ENCODE peak calls at places on chromosomes 4 and X, in seven cellular contexts. G is IMR-90, T is trophoblast cell, J is mesendoderm, M is H9, Z is mesenchymal stem cell, A is H1. X is an unnamed sample.

GRCh38 chrX:52271212-52271611 is 86.5 kb downstream of the MAGED4 start:
- DNase-seq in T (no peak), Z (peak; percentile 29), G (no peak), J (peak; percentile 53), M (peak; percentile 67), A (peak; percentile 44), X (no peak)

GRCh38 chr4:181687116-181687515 is 556.1 kb upstream of the TENM3 start:
- DNase-seq in Z (no peak), G (peak; percentile 22), T (no peak), A (no peak), M (no peak), J (no peak), X (no peak)

GRCh38 chr4:83932996-83933395 is 397.1 kb downstream of the GPAT3 start:
- DNase-seq in A (no peak), J (no peak), T (no peak), Z (no peak), G (peak; percentile 10), M (no peak), X (no peak)

GRCh38 chr4:158169931-158170690 is 2.7 kb downstream of the GASK1B start:
- DNase-seq in Z (peak; percentile 40), G (peak; percentile 21), T (no peak), J (no peak), A (no peak), M (no peak), X (no peak)

GRCh38 chr4:5199912-5200311 is 148.6 kb downstream of the STK32B start:
- DNase-seq in G (no peak), J (no peak), A (no peak), Z (no peak), M (no peak), T (no peak), X (no peak)

GRCh38 chr4:151408380-151408629 is 671 bp upstream of the FHIP1A start:
- DNase-seq in T (no peak), G (no peak), J (no peak), Z (no peak), A (peak; percentile 57), M (no peak), X (no peak)

GRCh38 chr4:164383187-164384181 is 370.4 kb upstream of the SMIM31 start:
- DNase-seq in M (peak; percentile 65), J (peak; percentile 62), T (no peak), G (peak; percentile 0), Z (peak; percentile 3), A (peak; percentile 79), X (peak; percentile 70)

GRCh38 chrX:115029869-115030564 is 12.6 kb upstream of the IL13RA2 start:
- DNase-seq in T (no peak), Z (no peak), G (no peak), J (no peak), A (no peak), M (no peak), X (no peak)

GRCh38 chr4:53019485-53020382 is 157.6 kb downstream of the RASL11B start:
- DNase-seq in Z (peak; percentile 56), J (no peak), T (peak; percentile 89), A (no peak), G (peak; percentile 71), M (no peak), X (no peak)

GRCh38 chr4:141575884-141576283 is 60.5 kb upstream of the IL15 start:
- DNase-seq in G (no peak), A (no peak), J (no peak), T (no peak), Z (no peak), M (no peak), X (no peak)

GRCh38 chr4:123807866-123808265 is 411.3 kb downstream of the SPRY1 start:
- DNase-seq in J (no peak), M (no peak), Z (no peak), T (no peak), G (no peak), A (no peak), X (no peak)

GRCh38 chr4:181959121-181959520 is 284.1 kb upstream of the TENM3 start:
- DNase-seq in J (peak; percentile 59), M (no peak), G (peak; percentile 89), T (peak; percentile 16), A (no peak), Z (peak; percentile 44), X (no peak)

GRCh38 chr4:152515678-152516077 is 20.2 kb downstream of the FBXW7 start:
- DNase-seq in Z (peak; percentile 29), T (no peak), A (no peak), M (no peak), G (peak; percentile 79), J (no peak), X (no peak)

GRCh38 chr4:79042079-79042674 is 102.9 kb upstream of the PAQR3 start:
- DNase-seq in J (peak; percentile 36), G (peak; percentile 22), M (no peak), T (peak; percentile 19), A (no peak), Z (peak; percentile 47), X (peak; percentile 26)

GRCh38 chrX:129779747-129780146 is at the start of gene SASH3:
- DNase-seq in A (no peak), Z (no peak), M (no peak), G (no peak), J (no peak), T (no peak), X (no peak)

GRCh38 chr4:98905834-98906233 is 23.1 kb downstream of the EIF4E start:
- DNase-seq in M (no peak), Z (no peak), G (peak; percentile 65), A (no peak), T (no peak), J (no peak), X (no peak)

GRCh38 chr4:183130328-183131155 is 31.5 kb downstream of the WWC2 start:
- DNase-seq in A (no peak), Z (no peak), G (peak; percentile 52), J (no peak), M (no peak), T (no peak), X (no peak)

GRCh38 chrX:153638041-153638371 is 9.0 kb upstream of the DUSP9 start:
- DNase-seq in A (no peak), M (peak; percentile 20), Z (no peak), G (no peak), T (no peak), J (no peak), X (no peak)

DNA sequence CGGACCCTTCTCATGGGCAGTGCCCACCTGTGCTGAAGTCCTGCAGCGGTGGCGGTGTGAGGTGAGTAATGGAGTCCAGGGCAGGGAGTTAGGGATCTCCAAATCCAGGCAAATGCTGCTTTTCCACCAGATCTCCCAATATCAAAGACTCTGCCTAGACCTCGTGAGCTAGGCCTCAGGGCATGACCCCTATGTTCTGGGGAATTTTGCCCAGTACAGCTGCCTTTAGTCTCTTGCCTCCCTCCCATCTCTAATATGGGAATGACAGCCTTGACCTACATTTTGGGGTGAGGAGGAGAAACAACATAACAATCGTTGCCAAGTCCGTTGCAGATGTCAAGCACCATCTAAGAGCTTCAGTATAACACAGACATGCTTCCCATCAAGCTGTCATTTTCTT is 7.3 kb downstream of the PAK3 start:
- DNase-seq in T (peak; percentile 2), J (no peak), M (no peak), G (no peak), Z (no peak), A (no peak), X (no peak)
- H4K8ac ChIP-seq in T (no peak overlapping the region), J (no peak overlapping the region), M (no peak overlapping the region), G (no peak overlapping the region), Z (no peak overlapping the region), A (no peak overlapping the region), X (no peak overlapping the region)

GRCh38 chrX:10502961-10503360 is 117.4 kb downstream of the MID1 start:
- DNase-seq in Z (no peak), M (no peak), T (no peak), A (no peak), J (no peak), G (no peak), X (no peak)

GRCh38 chrX:10505726-10506125 is 114.7 kb downstream of the MID1 start:
- DNase-seq in T (no peak), J (no peak), A (no peak), M (no peak), G (no peak), Z (no peak), X (no peak)

GRCh38 chrX:10506781-10507180 is 113.6 kb downstream of the MID1 start:
- DNase-seq in G (no peak), T (no peak), Z (no peak), M (no peak), A (no peak), J (no peak), X (no peak)

GRCh38 chrX:10496345-10496965 is 123.9 kb downstream of the MID1 start:
- DNase-seq in A (no peak), M (no peak), Z (peak; percentile 61), T (no peak), G (peak; percentile 91), J (no peak), X (no peak)

DNA sequence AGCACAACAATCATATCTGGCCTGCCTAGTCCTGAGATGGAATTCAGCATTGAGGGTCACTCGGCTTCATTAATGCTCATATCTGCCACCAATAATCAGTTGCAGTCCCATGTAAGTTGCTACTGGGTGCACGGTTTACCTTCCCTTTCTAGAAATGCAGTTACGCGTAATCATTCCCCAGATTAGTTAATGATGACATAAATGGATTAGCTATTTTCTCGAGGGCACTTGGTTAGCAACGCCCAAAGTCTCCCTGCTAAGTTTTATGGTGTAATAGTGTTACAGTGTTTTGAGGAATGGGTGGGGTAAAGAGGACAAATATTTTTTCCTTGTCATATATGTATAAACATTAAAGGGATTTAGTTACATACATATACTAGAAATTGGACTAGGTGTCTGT is 118.8 kb downstream of the MID1 start:
- DNase-seq in G (no peak), A (no peak), J (no peak), T (no peak), M (no peak), Z (no peak), X (no peak)
- H4K8ac ChIP-seq in G (no peak overlapping the region), A (no peak overlapping the region), J (no peak overlapping the region), T (no peak overlapping the region), M (no peak overlapping the region), Z (no peak overlapping the region), X (no peak overlapping the region)

GRCh38 chrX:31590581-31591113 is 518.8 kb upstream of the FTHL17 start:
- DNase-seq in M (no peak), G (peak; percentile 72), A (no peak), T (no peak), J (no peak), Z (peak; percentile 69), X (no peak)
- H4K8ac ChIP-seq in M (no peak overlapping the region), G (no peak overlapping the region), A (no peak overlapping the region), T (no peak overlapping the region), J (no peak overlapping the region), Z (no peak overlapping the region), X (no peak overlapping the region)

DNA sequence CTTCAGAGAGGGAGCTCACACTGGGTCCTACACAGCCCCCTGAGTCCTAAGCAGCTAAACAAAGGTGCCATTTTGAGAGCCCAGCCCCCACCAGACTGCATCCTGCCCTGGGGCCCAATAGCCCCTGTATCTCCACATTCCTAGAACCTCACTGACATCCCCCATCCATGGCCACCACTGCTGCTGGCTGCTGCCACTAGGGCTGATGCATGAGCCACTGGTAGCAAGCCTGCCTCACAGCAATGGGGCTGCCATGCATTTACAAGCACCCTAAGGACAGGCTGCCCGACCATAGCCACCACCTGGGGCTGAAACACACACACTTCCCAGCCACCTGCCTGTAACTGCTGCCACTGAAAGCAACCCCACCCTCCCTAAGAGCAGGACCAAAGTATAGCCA is 26.5 kb upstream of the TRO start:
- DNase-seq in M (no peak), T (no peak), J (no peak), G (no peak), A (no peak), Z (no peak), X (no peak)
- H4K8ac ChIP-seq in M (no peak overlapping the region), T (no peak overlapping the region), J (no peak overlapping the region), G (no peak overlapping the region), A (no peak overlapping the region), Z (no peak overlapping the region), X (no peak overlapping the region)